ENCODE peak calls at places on chromosome 14, in four cellular contexts. C is GM23248, T is NCI-H345, V is hippocampal formation. L is an unnamed sample.

GRCh38 chr14:24251880-24252288 is 9.5 kb upstream of the TINF2 start:
- DNase-seq in T (no peak), C (peak), V (no peak), L (peak)

GRCh38 chr14:68282479-68283377 is 463.1 kb downstream of the RAD51B start:
- DNase-seq in V (no peak), T (no peak), C (no peak), L (no peak)

GRCh38 chr14:35349496-35349895 is 55.1 kb downstream of the NFKBIA start:
- DNase-seq in C (no peak), V (no peak), T (no peak), L (no peak)

GRCh38 chr14:54669759-54670630 is 103.1 kb downstream of the SAMD4A start:
- DNase-seq in V (no peak), T (no peak), C (peak), L (peak)

GRCh38 chr14:49908433-49908782 is 15.5 kb downstream of the ARF6 start:
- DNase-seq in C (peak), T (no peak), V (no peak), L (no peak)

GRCh38 chr14:77653473-77653872 is 37.0 kb upstream of the SPTLC2 start:
- DNase-seq in T (no peak), V (no peak), C (peak), L (no peak)

GRCh38 chr14:99579077-99579836 is 24.8 kb downstream of the CCDC85C start:
- DNase-seq in C (no peak), T (no peak), V (no peak), L (no peak)

GRCh38 chr14:101181717-101182313 is 278.3 kb upstream of the RTL1 start:
- DNase-seq in T (no peak), C (no peak), V (no peak), L (no peak)

GRCh38 chr14:64788706-64789105 is 84.5 kb downstream of the PLEKHG3 start:
- DNase-seq in C (peak), V (no peak), T (no peak), L (peak)

GRCh38 chr14:90498198-90498597 is 101.4 kb downstream of the CALM1 start:
- DNase-seq in C (no peak), T (no peak), V (no peak), L (no peak)